ENCODE peak calls at places on chromosomes 3 and 15, in four cellular contexts. H is adrenal gland, N is germinal center, Q is RPMI8226. B is an unnamed sample.

GRCh38 chr3:9947025-9947995 is 4.9 kb downstream of the PRRT3 start:
- DNase-seq in H (peak; percentile 88), N (no peak), Q (no peak), B (no peak)

GRCh38 chr3:76726034-76726433 is 313.9 kb upstream of the ROBO2 start:
- DNase-seq in H (no peak), N (no peak), Q (no peak), B (no peak)

GRCh38 chr3:9078561-9079240 is 115.4 kb upstream of the RAD18 start:
- DNase-seq in H (no peak), N (no peak), Q (no peak), B (no peak)

GRCh38 chr15:77118787-77119410 is 48.0 kb upstream of the TSPAN3 start:
- DNase-seq in H (peak; percentile 68), N (peak; percentile 36), Q (peak; percentile 74), B (no peak)

GRCh38 chr3:149965278-149965677 is 5.4 kb downstream of the PFN2 start:
- DNase-seq in H (no peak), N (peak; percentile 5), Q (no peak), B (no peak)

GRCh38 chr3:56123487-56123886 is 344.8 kb downstream of the ERC2 start:
- DNase-seq in H (no peak), N (no peak), Q (no peak), B (no peak)

GRCh38 chr15:40279437-40280141 is 3.3 kb downstream of the ANKRD63 start:
- DNase-seq in H (peak; percentile 75), N (peak; percentile 70), Q (peak; percentile 59), B (no peak)

GRCh38 chr15:26665950-26666921 is 106.6 kb downstream of the GABRB3 start:
- DNase-seq in H (no peak), N (no peak), Q (no peak), B (no peak)

GRCh38 chr3:196198771-196199753 is 12.1 kb downstream of the ZDHHC19 start:
- DNase-seq in H (no peak), N (no peak), Q (no peak), B (no peak)

GRCh38 chr3:171000281-171000680 is 26.2 kb downstream of the SLC2A2 start:
- DNase-seq in H (no peak), N (no peak), Q (no peak), B (no peak)

GRCh38 chr3:52292247-52293065 is 4.8 kb downstream of the GLYCTK start:
- DNase-seq in H (no peak), N (no peak), Q (no peak), B (no peak)

B was measured in CMK.